ENCODE peak calls at places on chromosomes 12 and 14, in seven cellular contexts. Y is mammary epithelial cell, D is lung, L is PC-3, V is GM23338, A is pancreas, F is neural progenitor cell. S is an unnamed sample.

GRCh38 chr12:40063424-40063823 is 42.5 kb downstream of the SLC2A13 start:
- DNase-seq in Y (peak; percentile 25), D (no peak), L (no peak), V (no peak), A (no peak), F (no peak), S (no peak)

GRCh38 chr12:16607895-16608294 is 1.9 kb upstream of the LMO3 start:
- DNase-seq in Y (no peak), D (no peak), L (no peak), V (no peak), A (peak; percentile 36), F (no peak), S (no peak)

GRCh38 chr12:118357327-118358007 is 15.2 kb downstream of the TAOK3 start:
- DNase-seq in Y (peak; percentile 54), D (peak; percentile 46), L (peak; percentile 74), V (no peak), A (peak; percentile 26), F (no peak), S (peak; percentile 32)

GRCh38 chr12:103858953-103859601 is 18.0 kb upstream of the NT5DC3 start:
- DNase-seq in Y (peak; percentile 99), D (peak; percentile 59), L (peak; percentile 99), V (no peak), A (no peak), F (no peak), S (peak; percentile 99)

GRCh38 chr14:34331728-34332623 is 130.1 kb downstream of the SPTSSA start:
- DNase-seq in Y (peak; percentile 52), D (peak; percentile 74), L (peak; percentile 85), V (peak; percentile 85), A (peak; percentile 74), F (peak; percentile 72), S (peak; percentile 74)

GRCh38 chr12:49251357-49251756 is 13.5 kb upstream of the TUBA1C start:
- DNase-seq in Y (no peak), D (no peak), L (no peak), V (no peak), A (no peak), F (no peak), S (no peak)

GRCh38 chr14:37091651-37092050 is 80.8 kb downstream of the SLC25A21 start:
- DNase-seq in Y (no peak), D (no peak), L (no peak), V (no peak), A (no peak), F (no peak), S (no peak)

GRCh38 chr12:111788178-111788654 is 21.5 kb downstream of the ALDH2 start:
- DNase-seq in Y (no peak), D (no peak), L (peak; percentile 42), V (peak; percentile 36), A (peak; percentile 82), F (peak; percentile 48), S (no peak)

GRCh38 chr12:45981075-45981837 is 9.1 kb downstream of the SCAF11 start:
- DNase-seq in Y (no peak), D (no peak), L (peak; percentile 8), V (no peak), A (no peak), F (no peak), S (no peak)

GRCh38 chr14:54189358-54190354 is 207.2 kb upstream of the CDKN3 start:
- DNase-seq in Y (peak; percentile 92), D (no peak), L (peak; percentile 94), V (no peak), A (no peak), F (no peak), S (peak; percentile 78)

DNA sequence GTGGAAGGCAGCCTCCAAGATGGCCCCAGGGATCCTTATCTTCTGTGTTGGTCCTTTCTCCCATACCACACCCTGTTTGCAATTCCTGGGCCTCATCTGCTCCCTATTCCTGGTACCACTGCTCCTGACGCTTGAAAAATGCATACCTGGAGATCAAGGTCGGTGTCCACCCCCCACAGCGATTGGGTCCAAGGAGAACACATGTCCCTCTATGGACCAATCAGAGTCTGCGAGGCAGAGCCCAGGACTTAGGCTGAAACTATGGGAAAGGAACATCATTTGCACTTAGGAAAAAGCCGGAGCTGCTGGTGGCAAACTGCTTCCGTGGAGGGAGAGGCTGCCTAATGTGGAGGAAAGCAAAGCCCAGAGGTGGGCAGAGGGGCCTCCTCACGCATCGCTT is 33.3 kb upstream of the ITPK1 start:
- DNase-seq in Y (no peak), D (no peak), L (no peak), V (no peak), A (no peak), F (no peak), S (no peak)
- H3K27ac ChIP-seq in Y (no peak overlapping the region), D (no peak overlapping the region), L (no peak overlapping the region), V (no peak overlapping the region), A (no peak overlapping the region), F (no peak overlapping the region), S (no peak overlapping the region)

GRCh38 chr12:27610380-27610779 is 85.9 kb upstream of the REP15 start:
- DNase-seq in Y (peak; percentile 79), D (no peak), L (peak; percentile 88), V (no peak), A (no peak), F (no peak), S (peak; percentile 86)

GRCh38 chr12:27614866-27615265 is 81.4 kb upstream of the REP15 start:
- DNase-seq in Y (no peak), D (no peak), L (no peak), V (no peak), A (no peak), F (no peak), S (no peak)

GRCh38 chr12:27615331-27615891 is 80.8 kb upstream of the REP15 start:
- DNase-seq in Y (no peak), D (no peak), L (peak; percentile 81), V (no peak), A (no peak), F (no peak), S (no peak)

GRCh38 chr12:27616356-27617150 is 79.7 kb upstream of the REP15 start:
- DNase-seq in Y (peak; percentile 23), D (no peak), L (peak; percentile 54), V (no peak), A (no peak), F (no peak), S (peak; percentile 29)

DNA sequence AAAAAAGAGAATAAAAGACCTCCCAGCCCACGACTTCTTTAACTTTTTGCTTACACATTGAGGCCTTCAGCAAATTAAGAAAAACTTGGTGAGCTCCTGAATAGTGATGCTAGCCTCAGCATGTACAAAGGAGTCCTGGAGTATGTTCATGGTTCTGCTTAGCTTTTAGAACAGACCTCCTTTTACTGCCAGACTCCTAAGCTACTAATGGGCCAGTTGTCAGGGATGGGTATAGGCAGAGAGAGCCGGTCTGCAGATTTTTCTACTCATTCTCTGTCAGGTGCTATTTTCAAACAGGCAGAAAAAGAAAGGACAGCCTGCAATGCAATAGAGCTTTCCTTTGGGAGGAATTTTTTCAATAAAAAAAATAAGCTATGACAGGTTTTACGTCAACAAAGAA is 81.9 kb upstream of the REP15 start:
- DNase-seq in Y (no peak), D (no peak), L (no peak), V (no peak), A (no peak), F (no peak), S (no peak)
- H3K4me1 ChIP-seq in Y (peaks cover 67% of the 10 kb centered on the region), D (peaks cover 5% of the 10 kb centered on the region), L (peaks cover 72% of the 10 kb centered on the region), V (peaks cover 6% of the 10 kb centered on the region), A (peaks cover 7% of the 10 kb centered on the region), F (peaks cover 5% of the 10 kb centered on the region), S (peaks cover 77% of the 10 kb centered on the region)

GRCh38 chr12:100672075-100672592 is 98.7 kb downstream of the GAS2L3 start:
- DNase-seq in Y (no peak), D (no peak), L (peak; percentile 55), V (peak; percentile 79), A (peak; percentile 13), F (peak; percentile 43), S (no peak)
- TF ChIP-seq CTCF in Y (peak; percentile 58), D (no peak), L (peak; percentile 86), V (peak; percentile 75), A (no peak), F (peak; percentile 60), S (peak; percentile 61)

GRCh38 chr12:6791931-6792520 is 2.7 kb downstream of the CD4 start:
- DNase-seq in Y (no peak), D (no peak), L (no peak), V (no peak), A (no peak), F (no peak), S (no peak)
- H3K27ac ChIP-seq in Y (no peak overlapping the region), D (no peak overlapping the region), L (no peak overlapping the region), V (no peak overlapping the region), A (no peak overlapping the region), F (no peak overlapping the region), S (no peak overlapping the region)

GRCh38 chr14:36019126-36019525 is 157.4 kb downstream of the PTCSC3 start:
- DNase-seq in Y (no peak), D (no peak), L (no peak), V (no peak), A (no peak), F (no peak), S (no peak)

GRCh38 chr14:36020120-36021029 is 156.1 kb downstream of the PTCSC3 start:
- DNase-seq in Y (no peak), D (no peak), L (no peak), V (no peak), A (no peak), F (peak; percentile 73), S (no peak)

GRCh38 chr14:36021030-36021422 is 155.5 kb downstream of the PTCSC3 start:
- DNase-seq in Y (no peak), D (no peak), L (no peak), V (no peak), A (no peak), F (peak; percentile 44), S (no peak)

GRCh38 chr14:36021926-36022325 is 154.6 kb downstream of the PTCSC3 start:
- DNase-seq in Y (no peak), D (no peak), L (no peak), V (no peak), A (no peak), F (peak; percentile 14), S (no peak)

DNA sequence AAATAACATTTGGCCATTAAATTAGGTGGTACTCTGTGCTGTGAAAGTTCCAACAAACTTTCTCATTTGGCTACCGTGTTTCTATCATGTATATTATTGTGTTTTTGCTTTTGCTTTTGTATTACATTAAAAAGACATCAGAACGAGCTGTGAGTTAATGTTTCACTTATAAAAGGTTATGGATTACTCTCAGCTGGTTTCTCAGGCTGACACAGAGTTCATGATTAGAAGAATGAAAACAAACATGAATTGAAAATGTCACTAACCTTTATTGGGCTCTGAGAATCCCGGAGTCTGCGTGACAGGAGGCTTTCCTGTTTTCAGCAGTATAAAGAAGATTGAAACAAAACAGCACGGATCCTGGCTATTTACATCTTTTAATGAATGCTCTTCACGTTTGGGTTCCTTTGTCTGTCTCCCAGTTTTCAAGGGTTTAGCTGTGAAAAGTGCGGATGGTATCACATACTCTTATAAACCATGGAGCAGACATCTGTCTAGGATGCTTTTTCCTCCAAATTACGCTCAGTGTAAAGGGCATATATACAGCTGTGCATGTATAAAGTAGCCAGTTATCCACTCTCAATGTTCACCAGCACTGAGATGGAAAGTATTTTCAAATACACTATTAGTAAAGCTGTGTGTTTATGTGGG is 153.6 kb downstream of the PTCSC3 start:
- DNase-seq in Y (no peak), D (no peak), L (no peak), V (no peak), A (no peak), F (peak; percentile 30), S (no peak)
- H3K4me1 ChIP-seq in Y (no peaks in the 10 kb centered on the region), D (no peaks in the 10 kb centered on the region), L (no peaks in the 10 kb centered on the region), V (no peaks in the 10 kb centered on the region), A (no peaks in the 10 kb centered on the region), F (peaks cover 57% of the 10 kb centered on the region), S (no peaks in the 10 kb centered on the region)

S was measured in foreskin keratinocyte.